ENCODE peak calls at places on chromosome 15, in four cellular contexts. One of them, this sample, is unnamed.

GRCh38 chr15:60077581-60078359 is 73.7 kb downstream of the FOXB1 start:
- DNase-seq in astrocyte of the cerebellum: no peak
- DNase-seq in fibroblast of lung: no peak
- DNase-seq in psoas muscle: no peak
- DNase-seq in this sample: no peak

GRCh38 chr15:45120081-45120972 is 6.2 kb downstream of the DUOXA2 start:
- DNase-seq in astrocyte of the cerebellum: no peak
- DNase-seq in fibroblast of lung: no peak
- DNase-seq in psoas muscle: no peak
- DNase-seq in this sample: no peak

GRCh38 chr15:58627046-58627445 is 122.5 kb downstream of the ADAM10 start:
- DNase-seq in astrocyte of the cerebellum: no peak
- DNase-seq in fibroblast of lung: no peak
- DNase-seq in psoas muscle: no peak
- DNase-seq in this sample: no peak

GRCh38 chr15:74036271-74037170 is 42.0 kb downstream of the PML start:
- DNase-seq in astrocyte of the cerebellum: peak
- DNase-seq in fibroblast of lung: peak
- DNase-seq in psoas muscle: no peak
- DNase-seq in this sample: peak

GRCh38 chr15:89673162-89673506 is 6.0 kb downstream of the PLIN1 start:
- DNase-seq in astrocyte of the cerebellum: no peak
- DNase-seq in fibroblast of lung: no peak
- DNase-seq in psoas muscle: no peak
- DNase-seq in this sample: no peak

GRCh38 chr15:45428491-45428890 is 50.1 kb upstream of the GATM start:
- DNase-seq in astrocyte of the cerebellum: no peak
- DNase-seq in fibroblast of lung: no peak
- DNase-seq in psoas muscle: no peak
- DNase-seq in this sample: no peak

GRCh38 chr15:80662756-80663553 is 32.2 kb upstream of the ABHD17C start:
- DNase-seq in astrocyte of the cerebellum: no peak
- DNase-seq in fibroblast of lung: no peak
- DNase-seq in psoas muscle: no peak
- DNase-seq in this sample: no peak

GRCh38 chr15:70062321-70062956 is 35.3 kb downstream of the TLE3 start:
- DNase-seq in astrocyte of the cerebellum: peak
- DNase-seq in fibroblast of lung: peak
- DNase-seq in psoas muscle: peak
- DNase-seq in this sample: peak

GRCh38 chr15:58457466-58457965 is 25.7 kb downstream of the LIPC start:
- DNase-seq in astrocyte of the cerebellum: no peak
- DNase-seq in fibroblast of lung: peak
- DNase-seq in psoas muscle: no peak
- DNase-seq in this sample: peak

GRCh38 chr15:22956257-22956979 is 23.8 kb downstream of the CYFIP1 start:
- DNase-seq in astrocyte of the cerebellum: no peak
- DNase-seq in fibroblast of lung: peak
- DNase-seq in psoas muscle: no peak
- DNase-seq in this sample: no peak

GRCh38 chr15:81480645-81481053 is 106.6 kb upstream of the TMC3 start:
- DNase-seq in astrocyte of the cerebellum: peak
- DNase-seq in fibroblast of lung: peak
- DNase-seq in psoas muscle: no peak
- DNase-seq in this sample: no peak

GRCh38 chr15:84947947-84948830 is 33.5 kb upstream of the PDE8A start:
- DNase-seq in astrocyte of the cerebellum: peak
- DNase-seq in fibroblast of lung: peak
- DNase-seq in psoas muscle: peak
- DNase-seq in this sample: peak

GRCh38 chr15:48963524-48964113 is at the start of gene SHC4:
- DNase-seq in astrocyte of the cerebellum: peak
- DNase-seq in fibroblast of lung: peak
- DNase-seq in psoas muscle: peak
- DNase-seq in this sample: peak

GRCh38 chr15:95973566-95974256 is 356.8 kb upstream of the NR2F2 start:
- DNase-seq in astrocyte of the cerebellum: no peak
- DNase-seq in fibroblast of lung: peak
- DNase-seq in psoas muscle: no peak
- DNase-seq in this sample: no peak

GRCh38 chr15:54506977-54507524 is 528.8 kb downstream of the UNC13C start:
- DNase-seq in astrocyte of the cerebellum: no peak
- DNase-seq in fibroblast of lung: no peak
- DNase-seq in psoas muscle: no peak
- DNase-seq in this sample: no peak

GRCh38 chr15:35393403-35393802 is 152.6 kb downstream of the DPH6 start:
- DNase-seq in astrocyte of the cerebellum: no peak
- DNase-seq in fibroblast of lung: no peak
- DNase-seq in psoas muscle: no peak
- DNase-seq in this sample: no peak

GRCh38 chr15:91265431-91265940 is 165.4 kb downstream of the SV2B start:
- DNase-seq in astrocyte of the cerebellum: no peak
- DNase-seq in fibroblast of lung: no peak
- DNase-seq in psoas muscle: no peak
- DNase-seq in this sample: no peak

GRCh38 chr15:50330921-50331320 is 24.1 kb downstream of the GABPB1 start:
- DNase-seq in astrocyte of the cerebellum: no peak
- DNase-seq in fibroblast of lung: no peak
- DNase-seq in psoas muscle: no peak
- DNase-seq in this sample: no peak

GRCh38 chr15:60945196-60945595 is 283.9 kb downstream of the RORA start:
- DNase-seq in astrocyte of the cerebellum: no peak
- DNase-seq in fibroblast of lung: no peak
- DNase-seq in psoas muscle: peak
- DNase-seq in this sample: no peak

DNA sequence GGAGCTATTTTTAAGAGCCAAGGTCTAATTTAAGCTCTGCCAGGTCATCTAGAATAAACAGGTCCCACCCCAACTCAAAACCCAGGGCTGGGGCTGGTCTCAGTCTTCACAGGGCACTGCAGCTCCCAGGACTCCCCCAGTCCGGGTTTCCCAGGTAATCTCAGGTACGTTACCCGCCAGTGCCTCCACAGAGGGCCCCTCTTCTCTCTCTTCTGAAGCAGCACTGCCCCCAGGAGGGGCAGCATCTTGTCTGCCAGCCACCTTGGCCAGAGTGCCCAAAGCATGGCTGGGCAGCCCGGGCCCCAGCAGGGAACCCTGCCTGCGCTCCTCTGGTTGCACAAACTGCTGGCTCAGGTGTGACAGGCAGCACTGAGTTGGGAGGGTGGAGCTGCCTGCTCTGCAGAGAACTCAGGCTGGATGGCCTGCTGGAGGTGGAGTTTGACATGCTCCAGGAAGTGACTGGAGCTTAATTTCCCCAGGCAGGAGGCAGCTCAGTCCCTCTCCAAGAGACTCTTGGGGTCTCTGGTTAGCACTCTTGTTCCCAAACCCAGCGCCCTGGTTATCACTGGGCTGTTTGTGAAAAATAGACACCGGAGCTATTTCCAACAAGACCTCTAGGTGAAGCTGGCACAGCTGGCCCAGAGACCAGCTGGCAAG is at the start of gene PLA2G4F:
- DNase-seq in astrocyte of the cerebellum: no peak
- DNase-seq in fibroblast of lung: no peak
- DNase-seq in psoas muscle: no peak
- DNase-seq in this sample: no peak
- H3K4me3 ChIP-seq in astrocyte of the cerebellum: no peak
- H3K4me3 ChIP-seq in fibroblast of lung: no peak
- H3K4me3 ChIP-seq in psoas muscle: peak
- H3K4me3 ChIP-seq in this sample: no peak

GRCh38 chr15:26971303-26972018 is 480 bp downstream of the GABRG3 start:
- DNase-seq in astrocyte of the cerebellum: no peak
- DNase-seq in fibroblast of lung: peak
- DNase-seq in psoas muscle: no peak
- DNase-seq in this sample: no peak

GRCh38 chr15:26970712-26971210 is at the start of gene GABRG3:
- DNase-seq in astrocyte of the cerebellum: no peak
- DNase-seq in fibroblast of lung: peak
- DNase-seq in psoas muscle: peak
- DNase-seq in this sample: no peak

GRCh38 chr15:26972636-26973035 is 1.7 kb downstream of the GABRG3 start:
- DNase-seq in astrocyte of the cerebellum: no peak
- DNase-seq in fibroblast of lung: peak
- DNase-seq in psoas muscle: no peak
- DNase-seq in this sample: no peak

GRCh38 chr15:26974120-26974780 is 3.3 kb downstream of the GABRG3 start:
- DNase-seq in astrocyte of the cerebellum: peak
- DNase-seq in fibroblast of lung: peak
- DNase-seq in psoas muscle: no peak
- DNase-seq in this sample: peak
- H3K4me3 ChIP-seq in astrocyte of the cerebellum: no peak
- H3K4me3 ChIP-seq in fibroblast of lung: no peak
- H3K4me3 ChIP-seq in psoas muscle: no peak
- H3K4me3 ChIP-seq in this sample: no peak

DNA sequence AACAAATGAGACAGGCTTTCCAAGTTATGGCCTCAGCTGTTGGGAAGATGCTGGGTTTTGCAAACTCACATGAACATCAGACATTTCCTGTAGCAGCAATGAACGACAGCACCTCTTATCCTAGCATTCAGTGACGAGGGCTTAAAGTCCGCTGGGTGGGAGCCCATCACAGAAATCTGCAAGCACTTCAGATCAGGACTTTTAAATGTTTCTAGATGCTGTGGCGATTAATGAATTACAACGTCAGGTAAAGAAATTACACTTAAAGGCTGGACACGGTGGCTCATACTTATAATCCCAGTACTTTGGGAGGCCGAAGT is 3.8 kb downstream of the AEN start:
- DNase-seq in astrocyte of the cerebellum: no peak
- DNase-seq in fibroblast of lung: no peak
- DNase-seq in psoas muscle: no peak
- DNase-seq in this sample: no peak
- H3K4me3 ChIP-seq in astrocyte of the cerebellum: no peak
- H3K4me3 ChIP-seq in fibroblast of lung: peak
- H3K4me3 ChIP-seq in psoas muscle: no peak
- H3K4me3 ChIP-seq in this sample: no peak

DNA sequence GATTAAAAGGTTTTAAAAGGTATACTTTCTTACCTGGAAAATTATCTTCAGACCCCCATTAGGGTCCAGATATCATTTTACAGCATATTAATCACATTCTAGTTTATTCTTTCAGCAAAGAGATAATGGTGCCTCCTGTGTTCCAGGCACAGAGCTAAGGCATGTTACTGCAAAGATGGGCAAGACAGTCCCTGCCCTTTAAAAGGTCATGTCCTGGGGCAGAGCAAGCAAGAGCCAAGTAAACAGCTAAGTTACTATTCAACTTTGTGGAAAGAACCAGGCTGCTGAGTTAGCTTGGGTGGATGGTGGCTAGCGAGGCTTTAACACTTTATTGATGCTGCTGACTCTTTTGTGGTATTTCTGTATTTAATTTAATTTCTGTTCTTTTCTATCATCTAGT is 75.0 kb downstream of the LRRC28 start:
- DNase-seq in astrocyte of the cerebellum: no peak
- DNase-seq in fibroblast of lung: no peak
- DNase-seq in psoas muscle: no peak
- DNase-seq in this sample: no peak
- H3K4me3 ChIP-seq in astrocyte of the cerebellum: no peak
- H3K4me3 ChIP-seq in fibroblast of lung: no peak
- H3K4me3 ChIP-seq in psoas muscle: no peak
- H3K4me3 ChIP-seq in this sample: no peak

GRCh38 chr15:29687204-29687768 is 135.0 kb downstream of the TJP1 start:
- DNase-seq in astrocyte of the cerebellum: no peak
- DNase-seq in fibroblast of lung: no peak
- DNase-seq in psoas muscle: no peak
- DNase-seq in this sample: no peak
- H3K4me3 ChIP-seq in astrocyte of the cerebellum: no peak
- H3K4me3 ChIP-seq in fibroblast of lung: no peak
- H3K4me3 ChIP-seq in psoas muscle: no peak
- H3K4me3 ChIP-seq in this sample: no peak

DNA sequence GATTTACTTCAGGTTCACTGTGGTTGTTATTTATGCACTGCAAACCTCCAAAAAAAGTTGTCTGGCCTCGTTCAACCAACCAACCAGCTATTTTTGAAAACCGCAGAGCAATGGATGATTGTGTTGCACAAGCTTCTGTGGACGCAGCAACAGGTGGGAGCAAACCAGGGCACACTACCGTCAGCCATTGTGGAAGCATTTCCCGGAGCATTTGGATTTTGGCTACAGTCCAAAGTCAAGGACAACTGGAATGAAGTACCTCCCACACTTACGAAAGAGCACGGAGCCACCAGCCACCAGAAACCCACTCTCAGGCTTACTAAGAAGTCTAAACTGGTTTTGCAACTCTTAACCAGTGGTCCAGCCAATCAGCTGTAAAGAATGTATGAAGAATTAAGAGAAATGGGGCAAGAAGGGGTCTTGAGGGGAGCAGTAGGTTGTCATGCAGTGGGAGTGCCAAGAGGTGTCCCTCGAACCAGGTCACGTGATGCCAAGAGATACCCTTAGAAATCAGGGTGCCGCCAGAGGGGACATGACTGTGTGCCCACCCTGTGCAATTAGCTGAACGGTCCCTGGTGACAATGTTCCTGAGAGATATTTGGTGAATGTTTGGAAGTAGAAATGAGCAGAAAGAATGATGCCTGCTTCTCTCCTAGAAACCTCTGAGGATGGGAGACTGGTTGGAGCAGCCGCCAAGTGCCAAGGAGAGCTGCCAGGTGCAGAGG is 68.9 kb upstream of the PCSK6 start:
- DNase-seq in astrocyte of the cerebellum: no peak
- DNase-seq in fibroblast of lung: no peak
- DNase-seq in psoas muscle: no peak
- DNase-seq in this sample: no peak
- H3K4me3 ChIP-seq in astrocyte of the cerebellum: no peak
- H3K4me3 ChIP-seq in fibroblast of lung: no peak
- H3K4me3 ChIP-seq in psoas muscle: no peak
- H3K4me3 ChIP-seq in this sample: no peak

GRCh38 chr15:62163847-62164499 is 1.1 kb downstream of the C2CD4B start:
- DNase-seq in astrocyte of the cerebellum: no peak
- DNase-seq in fibroblast of lung: no peak
- DNase-seq in psoas muscle: no peak
- DNase-seq in this sample: no peak
- H3K4me3 ChIP-seq in astrocyte of the cerebellum: peak
- H3K4me3 ChIP-seq in fibroblast of lung: no peak
- H3K4me3 ChIP-seq in psoas muscle: peak
- H3K4me3 ChIP-seq in this sample: peak

GRCh38 chr15:33067456-33067855 is 127.1 kb downstream of the FMN1 start:
- DNase-seq in astrocyte of the cerebellum: peak
- DNase-seq in fibroblast of lung: peak
- DNase-seq in psoas muscle: no peak
- DNase-seq in this sample: peak
- H3K4me3 ChIP-seq in astrocyte of the cerebellum: no peak
- H3K4me3 ChIP-seq in fibroblast of lung: no peak
- H3K4me3 ChIP-seq in psoas muscle: peak
- H3K4me3 ChIP-seq in this sample: no peak

This sample was measured in skeletal muscle cell.